ENCODE peak calls at places on chromosome 17, in five cellular contexts. One of them, this sample, is unnamed.

GRCh38 chr17:15651583-15652110 is 32.1 kb upstream of the FBXW10B start:
- DNase-seq in heart right ventricle: peak; percentile 95
- DNase-seq in uterus: peak; percentile 91
- DNase-seq in CD8-positive, alpha-beta memory T cell: no peak
- DNase-seq in ovary: peak; percentile 85
- DNase-seq in this sample: peak; percentile 99

GRCh38 chr17:43994272-43995149 is 9.9 kb upstream of the NAGS start:
- DNase-seq in uterus: peak; percentile 54
- DNase-seq in CD8-positive, alpha-beta memory T cell: peak; percentile 76
- DNase-seq in heart right ventricle: peak; percentile 54
- DNase-seq in ovary: peak; percentile 50
- DNase-seq in this sample: peak; percentile 89

GRCh38 chr17:8630227-8630801 is at the start of gene MYH10:
- DNase-seq in uterus: peak; percentile 37
- DNase-seq in ovary: no peak
- DNase-seq in CD8-positive, alpha-beta memory T cell: no peak
- DNase-seq in heart right ventricle: no peak
- DNase-seq in this sample: no peak

GRCh38 chr17:58020401-58020800 is 13.4 kb upstream of the SRSF1 start:
- DNase-seq in heart right ventricle: no peak
- DNase-seq in uterus: no peak
- DNase-seq in CD8-positive, alpha-beta memory T cell: no peak
- DNase-seq in ovary: no peak
- DNase-seq in this sample: no peak

GRCh38 chr17:65463242-65463641 is 98.2 kb downstream of the AXIN2 start:
- DNase-seq in CD8-positive, alpha-beta memory T cell: no peak
- DNase-seq in uterus: peak; percentile 58
- DNase-seq in heart right ventricle: peak; percentile 50
- DNase-seq in ovary: no peak
- DNase-seq in this sample: peak; percentile 87

GRCh38 chr17:75526555-75527270 is 1.2 kb downstream of the LLGL2 start:
- DNase-seq in heart right ventricle: no peak
- DNase-seq in uterus: no peak
- DNase-seq in ovary: no peak
- DNase-seq in CD8-positive, alpha-beta memory T cell: no peak
- DNase-seq in this sample: no peak

GRCh38 chr17:15279011-15279477 is 13.9 kb upstream of the PMP22 start:
- DNase-seq in ovary: no peak
- DNase-seq in CD8-positive, alpha-beta memory T cell: no peak
- DNase-seq in uterus: no peak
- DNase-seq in heart right ventricle: no peak
- DNase-seq in this sample: no peak

GRCh38 chr17:36120221-36120620 is 16.6 kb downstream of the CCL4 start:
- DNase-seq in CD8-positive, alpha-beta memory T cell: no peak
- DNase-seq in ovary: no peak
- DNase-seq in uterus: no peak
- DNase-seq in heart right ventricle: no peak
- DNase-seq in this sample: no peak

GRCh38 chr17:44363613-44364159 is at the start of gene FAM171A2:
- DNase-seq in heart right ventricle: no peak
- DNase-seq in uterus: no peak
- DNase-seq in ovary: peak; percentile 75
- DNase-seq in CD8-positive, alpha-beta memory T cell: peak; percentile 76
- DNase-seq in this sample: peak; percentile 66

GRCh38 chr17:75003070-75003956 is 9.2 kb upstream of the MRPL58 start:
- DNase-seq in heart right ventricle: no peak
- DNase-seq in ovary: no peak
- DNase-seq in uterus: no peak
- DNase-seq in CD8-positive, alpha-beta memory T cell: no peak
- DNase-seq in this sample: no peak

GRCh38 chr17:77579717-77580116 is 378.8 kb upstream of the TNRC6C start:
- DNase-seq in CD8-positive, alpha-beta memory T cell: no peak
- DNase-seq in ovary: no peak
- DNase-seq in heart right ventricle: no peak
- DNase-seq in uterus: no peak
- DNase-seq in this sample: no peak

GRCh38 chr17:80095038-80095843 is 6.1 kb upstream of the GAA start:
- DNase-seq in heart right ventricle: no peak
- DNase-seq in uterus: no peak
- DNase-seq in ovary: no peak
- DNase-seq in CD8-positive, alpha-beta memory T cell: no peak
- DNase-seq in this sample: peak; percentile 54

GRCh38 chr17:65121916-65122821 is 15.0 kb upstream of the RGS9 start:
- DNase-seq in ovary: no peak
- DNase-seq in CD8-positive, alpha-beta memory T cell: no peak
- DNase-seq in heart right ventricle: no peak
- DNase-seq in uterus: no peak
- DNase-seq in this sample: no peak

GRCh38 chr17:71055128-71055527 is 885.8 kb downstream of the KCNJ2 start:
- DNase-seq in uterus: no peak
- DNase-seq in CD8-positive, alpha-beta memory T cell: no peak
- DNase-seq in ovary: no peak
- DNase-seq in heart right ventricle: no peak
- DNase-seq in this sample: no peak

GRCh38 chr17:1164935-1165556 is 14.7 kb downstream of the ABR start:
- DNase-seq in ovary: no peak
- DNase-seq in heart right ventricle: peak; percentile 59
- DNase-seq in uterus: peak; percentile 54
- DNase-seq in CD8-positive, alpha-beta memory T cell: no peak
- DNase-seq in this sample: peak; percentile 75

GRCh38 chr17:47188266-47188665 is 829 bp downstream of the CDC27 start:
- DNase-seq in uterus: no peak
- DNase-seq in CD8-positive, alpha-beta memory T cell: no peak
- DNase-seq in ovary: no peak
- DNase-seq in heart right ventricle: peak; percentile 26
- DNase-seq in this sample: no peak

GRCh38 chr17:58338907-58339774 is 10.5 kb upstream of the TSPOAP1 start:
- DNase-seq in CD8-positive, alpha-beta memory T cell: peak; percentile 61
- DNase-seq in heart right ventricle: no peak
- DNase-seq in ovary: no peak
- DNase-seq in uterus: no peak
- DNase-seq in this sample: peak; percentile 79

GRCh38 chr17:51258756-51259573 is 884 bp downstream of the MBTD1 start:
- DNase-seq in ovary: peak; percentile 59
- DNase-seq in uterus: peak; percentile 16
- DNase-seq in heart right ventricle: peak; percentile 22
- DNase-seq in CD8-positive, alpha-beta memory T cell: peak; percentile 46
- DNase-seq in this sample: no peak

GRCh38 chr17:2449486-2449885 is 48.6 kb upstream of the MNT start:
- DNase-seq in uterus: no peak
- DNase-seq in heart right ventricle: no peak
- DNase-seq in ovary: no peak
- DNase-seq in CD8-positive, alpha-beta memory T cell: no peak
- DNase-seq in this sample: no peak

GRCh38 chr17:51083976-51084375 is 36.7 kb downstream of the SPAG9 start:
- DNase-seq in ovary: no peak
- DNase-seq in uterus: no peak
- DNase-seq in heart right ventricle: no peak
- DNase-seq in CD8-positive, alpha-beta memory T cell: no peak
- DNase-seq in this sample: no peak

GRCh38 chr17:27627514-27627913 is 3.5 kb upstream of the LGALS9 start:
- DNase-seq in uterus: no peak
- DNase-seq in CD8-positive, alpha-beta memory T cell: no peak
- DNase-seq in heart right ventricle: no peak
- DNase-seq in ovary: no peak
- DNase-seq in this sample: no peak

GRCh38 chr17:27420211-27420950 is 35.9 kb upstream of the KSR1 start:
- DNase-seq in ovary: no peak
- DNase-seq in heart right ventricle: no peak
- DNase-seq in CD8-positive, alpha-beta memory T cell: no peak
- DNase-seq in uterus: no peak
- DNase-seq in this sample: no peak

GRCh38 chr17:47983492-47984223 is 12.7 kb downstream of the CDK5RAP3 start:
- DNase-seq in heart right ventricle: peak; percentile 16
- DNase-seq in CD8-positive, alpha-beta memory T cell: peak; percentile 12
- DNase-seq in ovary: no peak
- DNase-seq in uterus: no peak
- DNase-seq in this sample: no peak

GRCh38 chr17:78853926-78854394 is 13.3 kb upstream of the USP36 start:
- DNase-seq in heart right ventricle: no peak
- DNase-seq in uterus: no peak
- DNase-seq in CD8-positive, alpha-beta memory T cell: no peak
- DNase-seq in ovary: no peak
- DNase-seq in this sample: no peak

GRCh38 chr17:78107457-78107856 is 21.1 kb downstream of the TMC6 start:
- DNase-seq in uterus: no peak
- DNase-seq in heart right ventricle: no peak
- DNase-seq in CD8-positive, alpha-beta memory T cell: no peak
- DNase-seq in ovary: no peak
- DNase-seq in this sample: no peak

GRCh38 chr17:74417178-74418045 is 14.5 kb upstream of the GPRC5C start:
- DNase-seq in ovary: no peak
- DNase-seq in uterus: no peak
- DNase-seq in CD8-positive, alpha-beta memory T cell: no peak
- DNase-seq in heart right ventricle: no peak
- DNase-seq in this sample: no peak

GRCh38 chr17:56434610-56435009 is 158.9 kb upstream of the NOG start:
- DNase-seq in ovary: no peak
- DNase-seq in heart right ventricle: no peak
- DNase-seq in CD8-positive, alpha-beta memory T cell: no peak
- DNase-seq in uterus: no peak
- DNase-seq in this sample: no peak

GRCh38 chr17:32318071-32318470 is 23.9 kb downstream of the C17orf75 start:
- DNase-seq in ovary: no peak
- DNase-seq in heart right ventricle: no peak
- DNase-seq in uterus: no peak
- DNase-seq in CD8-positive, alpha-beta memory T cell: no peak
- DNase-seq in this sample: no peak

GRCh38 chr17:31722251-31723056 is 136.6 kb downstream of the COPRS start:
- DNase-seq in uterus: no peak
- DNase-seq in ovary: no peak
- DNase-seq in heart right ventricle: peak; percentile 64
- DNase-seq in CD8-positive, alpha-beta memory T cell: no peak
- DNase-seq in this sample: no peak

GRCh38 chr17:59330314-59330942 is 1.0 kb upstream of the YPEL2 start:
- DNase-seq in CD8-positive, alpha-beta memory T cell: no peak
- DNase-seq in ovary: peak; percentile 33
- DNase-seq in heart right ventricle: peak; percentile 74
- DNase-seq in uterus: peak; percentile 59
- DNase-seq in this sample: peak; percentile 43

GRCh38 chr17:57574040-57574513 is 171.0 kb downstream of the CCDC182 start:
- DNase-seq in heart right ventricle: peak; percentile 67
- DNase-seq in ovary: no peak
- DNase-seq in uterus: peak; percentile 52
- DNase-seq in CD8-positive, alpha-beta memory T cell: no peak
- DNase-seq in this sample: peak; percentile 73

GRCh38 chr17:61454932-61455753 is 2.9 kb downstream of the TBX4 start:
- DNase-seq in CD8-positive, alpha-beta memory T cell: no peak
- DNase-seq in heart right ventricle: no peak
- DNase-seq in uterus: no peak
- DNase-seq in ovary: no peak
- DNase-seq in this sample: peak; percentile 43

GRCh38 chr17:42673885-42674754 is 2.7 kb downstream of the PLEKHH3 start:
- DNase-seq in CD8-positive, alpha-beta memory T cell: peak; percentile 60
- DNase-seq in uterus: peak; percentile 82
- DNase-seq in heart right ventricle: peak; percentile 82
- DNase-seq in ovary: peak; percentile 90
- DNase-seq in this sample: peak; percentile 80

GRCh38 chr17:43759836-43760235 is 1.2 kb upstream of the SOST start:
- DNase-seq in ovary: no peak
- DNase-seq in uterus: no peak
- DNase-seq in heart right ventricle: no peak
- DNase-seq in CD8-positive, alpha-beta memory T cell: no peak
- DNase-seq in this sample: no peak

GRCh38 chr17:29155235-29155965 is 24.8 kb downstream of the MYO18A start:
- DNase-seq in uterus: peak; percentile 47
- DNase-seq in ovary: no peak
- DNase-seq in CD8-positive, alpha-beta memory T cell: peak; percentile 57
- DNase-seq in heart right ventricle: no peak
- DNase-seq in this sample: peak; percentile 56

GRCh38 chr17:79916506-79916905 is 77.3 kb upstream of the CBX4 start:
- DNase-seq in heart right ventricle: no peak
- DNase-seq in ovary: no peak
- DNase-seq in uterus: no peak
- DNase-seq in CD8-positive, alpha-beta memory T cell: no peak
- DNase-seq in this sample: no peak

GRCh38 chr17:44356241-44356640 is 7.4 kb downstream of the FAM171A2 start:
- DNase-seq in ovary: no peak
- DNase-seq in uterus: no peak
- DNase-seq in CD8-positive, alpha-beta memory T cell: no peak
- DNase-seq in heart right ventricle: no peak
- DNase-seq in this sample: no peak

GRCh38 chr17:7334938-7335538 is 1.3 kb upstream of the ACAP1 start:
- DNase-seq in CD8-positive, alpha-beta memory T cell: no peak
- DNase-seq in uterus: peak; percentile 13
- DNase-seq in ovary: no peak
- DNase-seq in heart right ventricle: no peak
- DNase-seq in this sample: peak; percentile 30
- H3K4me3 ChIP-seq in CD8-positive, alpha-beta memory T cell: no peak overlapping the region
- H3K4me3 ChIP-seq in uterus: no peak overlapping the region
- H3K4me3 ChIP-seq in ovary: no peak overlapping the region
- H3K4me3 ChIP-seq in heart right ventricle: no peak overlapping the region
- H3K4me3 ChIP-seq in this sample: no peak overlapping the region

GRCh38 chr17:21167303-21167702 is 40.5 kb downstream of the DHRS7B start:
- DNase-seq in uterus: no peak
- DNase-seq in heart right ventricle: no peak
- DNase-seq in ovary: no peak
- DNase-seq in CD8-positive, alpha-beta memory T cell: no peak
- DNase-seq in this sample: no peak
- H3K27ac ChIP-seq in uterus: peak overlapping the region; percentile 87
- H3K27ac ChIP-seq in heart right ventricle: peak overlapping the region; percentile 89
- H3K27ac ChIP-seq in ovary: no peak overlapping the region
- H3K27ac ChIP-seq in CD8-positive, alpha-beta memory T cell: no peak overlapping the region
- H3K27ac ChIP-seq in this sample: peak overlapping the region; percentile 88

GRCh38 chr17:37520174-37520573 is 30.5 kb downstream of the DUSP14 start:
- DNase-seq in heart right ventricle: no peak
- DNase-seq in uterus: no peak
- DNase-seq in ovary: no peak
- DNase-seq in CD8-positive, alpha-beta memory T cell: no peak
- DNase-seq in this sample: no peak
- H3K4me3 ChIP-seq in heart right ventricle: no peak overlapping the region
- H3K4me3 ChIP-seq in uterus: no peak overlapping the region
- H3K4me3 ChIP-seq in ovary: no peak overlapping the region
- H3K4me3 ChIP-seq in CD8-positive, alpha-beta memory T cell: no peak overlapping the region
- H3K4me3 ChIP-seq in this sample: no peak overlapping the region

DNA sequence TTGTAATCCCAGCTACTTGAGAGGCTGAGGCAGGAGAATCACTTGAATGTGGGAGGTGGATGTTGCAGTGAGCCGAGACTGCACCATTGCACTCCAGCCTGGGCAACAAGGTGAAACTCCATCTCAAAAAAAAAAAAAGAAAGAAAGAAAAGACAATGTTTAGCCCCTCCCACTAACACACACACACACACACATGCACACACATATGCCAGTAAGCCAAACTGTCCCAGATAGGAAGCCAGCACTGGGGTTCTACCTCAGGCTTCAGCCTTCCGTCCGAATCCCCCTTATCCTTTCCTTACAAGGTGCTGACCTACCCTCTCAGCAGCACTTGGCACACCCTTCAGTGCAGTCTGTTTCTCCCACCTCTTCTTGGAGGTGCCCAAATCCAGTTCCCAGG is 8.7 kb upstream of the KCNH6 start:
- DNase-seq in ovary: no peak
- DNase-seq in CD8-positive, alpha-beta memory T cell: no peak
- DNase-seq in heart right ventricle: no peak
- DNase-seq in uterus: no peak
- DNase-seq in this sample: no peak
- H3K27ac ChIP-seq in ovary: no peak overlapping the region
- H3K27ac ChIP-seq in CD8-positive, alpha-beta memory T cell: no peak overlapping the region
- H3K27ac ChIP-seq in heart right ventricle: no peak overlapping the region
- H3K27ac ChIP-seq in uterus: no peak overlapping the region
- H3K27ac ChIP-seq in this sample: no peak overlapping the region

GRCh38 chr17:81340606-81341346 is 45.7 kb upstream of the SLC38A10 start:
- DNase-seq in heart right ventricle: peak; percentile 80
- DNase-seq in CD8-positive, alpha-beta memory T cell: no peak
- DNase-seq in ovary: peak; percentile 68
- DNase-seq in uterus: no peak
- DNase-seq in this sample: peak; percentile 72
- H3K4me3 ChIP-seq in heart right ventricle: peak overlapping the region; percentile 74
- H3K4me3 ChIP-seq in CD8-positive, alpha-beta memory T cell: no peak overlapping the region
- H3K4me3 ChIP-seq in ovary: peak overlapping the region; percentile 31
- H3K4me3 ChIP-seq in uterus: peak overlapping the region; percentile 89
- H3K4me3 ChIP-seq in this sample: peak overlapping the region; percentile 80

This sample was measured in right cardiac atrium.